ENCODE peak calls at places on chromosomes 7 and 10, in eight cellular contexts. One of them, this sample, is unnamed.

GRCh38 chr7:156612930-156613329 is 27.6 kb upstream of the RNF32 start:
- DNase-seq in GM23248: no peak
- DNase-seq in RWPE2: no peak
- DNase-seq in H1: no peak
- DNase-seq in transverse colon: no peak
- DNase-seq in OCI-LY7: no peak
- DNase-seq in gastrocnemius medialis: no peak
- DNase-seq in uterus: no peak
- DNase-seq in this sample: no peak

GRCh38 chr7:42162560-42163325 is 74.3 kb downstream of the GLI3 start:
- DNase-seq in GM23248: no peak
- DNase-seq in RWPE2: no peak
- DNase-seq in H1: no peak
- DNase-seq in transverse colon: no peak
- DNase-seq in OCI-LY7: no peak
- DNase-seq in gastrocnemius medialis: no peak
- DNase-seq in uterus: no peak
- DNase-seq in this sample: no peak

GRCh38 chr7:64574481-64575159 is 11.7 kb upstream of the ZNF680 start:
- DNase-seq in GM23248: peak; percentile 67
- DNase-seq in RWPE2: peak; percentile 64
- DNase-seq in H1: no peak
- DNase-seq in transverse colon: no peak
- DNase-seq in OCI-LY7: no peak
- DNase-seq in gastrocnemius medialis: no peak
- DNase-seq in uterus: peak; percentile 21
- DNase-seq in this sample: no peak

GRCh38 chr7:116679495-116679894 is 7.5 kb downstream of the MET start:
- DNase-seq in GM23248: no peak
- DNase-seq in RWPE2: no peak
- DNase-seq in H1: no peak
- DNase-seq in transverse colon: no peak
- DNase-seq in OCI-LY7: no peak
- DNase-seq in gastrocnemius medialis: no peak
- DNase-seq in uterus: no peak
- DNase-seq in this sample: no peak

GRCh38 chr10:131656009-131656408 is 244.8 kb upstream of the PPP2R2D start:
- DNase-seq in GM23248: no peak
- DNase-seq in RWPE2: no peak
- DNase-seq in H1: no peak
- DNase-seq in transverse colon: no peak
- DNase-seq in OCI-LY7: no peak
- DNase-seq in gastrocnemius medialis: no peak
- DNase-seq in uterus: no peak
- DNase-seq in this sample: no peak

GRCh38 chr10:64726466-64726865 is 1205.3 kb downstream of the REEP3 start:
- DNase-seq in GM23248: no peak
- DNase-seq in RWPE2: no peak
- DNase-seq in H1: no peak
- DNase-seq in transverse colon: no peak
- DNase-seq in OCI-LY7: no peak
- DNase-seq in gastrocnemius medialis: no peak
- DNase-seq in uterus: no peak
- DNase-seq in this sample: no peak

GRCh38 chr7:55569797-55570196 is 2.5 kb downstream of the VOPP1 start:
- DNase-seq in GM23248: no peak
- DNase-seq in RWPE2: no peak
- DNase-seq in H1: no peak
- DNase-seq in transverse colon: no peak
- DNase-seq in OCI-LY7: peak; percentile 43
- DNase-seq in gastrocnemius medialis: no peak
- DNase-seq in uterus: no peak
- DNase-seq in this sample: no peak

GRCh38 chr10:60573342-60573741 is 183.7 kb upstream of the ANK3 start:
- DNase-seq in GM23248: peak; percentile 3
- DNase-seq in RWPE2: no peak
- DNase-seq in H1: no peak
- DNase-seq in transverse colon: no peak
- DNase-seq in OCI-LY7: no peak
- DNase-seq in gastrocnemius medialis: peak; percentile 13
- DNase-seq in uterus: no peak
- DNase-seq in this sample: no peak

GRCh38 chr7:34995757-34996156 is 41.5 kb downstream of the DPY19L1 start:
- DNase-seq in GM23248: no peak
- DNase-seq in RWPE2: no peak
- DNase-seq in H1: no peak
- DNase-seq in transverse colon: no peak
- DNase-seq in OCI-LY7: no peak
- DNase-seq in gastrocnemius medialis: no peak
- DNase-seq in uterus: no peak
- DNase-seq in this sample: no peak

GRCh38 chr10:110273474-110273873 is 31.2 kb downstream of the SMNDC1 start:
- DNase-seq in GM23248: peak; percentile 90
- DNase-seq in RWPE2: no peak
- DNase-seq in H1: no peak
- DNase-seq in transverse colon: peak; percentile 56
- DNase-seq in OCI-LY7: no peak
- DNase-seq in gastrocnemius medialis: peak; percentile 38
- DNase-seq in uterus: peak; percentile 75
- DNase-seq in this sample: peak; percentile 24

GRCh38 chr7:5997210-5997808 is 11.5 kb downstream of the PMS2 start:
- DNase-seq in GM23248: peak; percentile 82
- DNase-seq in RWPE2: no peak
- DNase-seq in H1: no peak
- DNase-seq in transverse colon: peak; percentile 58
- DNase-seq in OCI-LY7: peak; percentile 75
- DNase-seq in gastrocnemius medialis: no peak
- DNase-seq in uterus: peak; percentile 56
- DNase-seq in this sample: no peak

GRCh38 chr7:41238851-41239331 is 464.0 kb downstream of the INHBA start:
- DNase-seq in GM23248: peak; percentile 55
- DNase-seq in RWPE2: no peak
- DNase-seq in H1: no peak
- DNase-seq in transverse colon: no peak
- DNase-seq in OCI-LY7: no peak
- DNase-seq in gastrocnemius medialis: no peak
- DNase-seq in uterus: no peak
- DNase-seq in this sample: no peak

GRCh38 chr10:102629661-102630614 is 14.3 kb upstream of the TRIM8 start:
- DNase-seq in GM23248: peak; percentile 83
- DNase-seq in RWPE2: no peak
- DNase-seq in H1: peak; percentile 60
- DNase-seq in transverse colon: no peak
- DNase-seq in OCI-LY7: no peak
- DNase-seq in gastrocnemius medialis: no peak
- DNase-seq in uterus: no peak
- DNase-seq in this sample: no peak

GRCh38 chr7:141402277-141402996 is 148.8 kb upstream of the AGK start:
- DNase-seq in GM23248: no peak
- DNase-seq in RWPE2: no peak
- DNase-seq in H1: no peak
- DNase-seq in transverse colon: no peak
- DNase-seq in OCI-LY7: no peak
- DNase-seq in gastrocnemius medialis: no peak
- DNase-seq in uterus: no peak
- DNase-seq in this sample: no peak

GRCh38 chr10:70321897-70322890 is 38.4 kb upstream of the NPFFR1 start:
- DNase-seq in GM23248: no peak
- DNase-seq in RWPE2: no peak
- DNase-seq in H1: no peak
- DNase-seq in transverse colon: no peak
- DNase-seq in OCI-LY7: no peak
- DNase-seq in gastrocnemius medialis: no peak
- DNase-seq in uterus: no peak
- DNase-seq in this sample: no peak

GRCh38 chr7:111561659-111561908 is 708 bp downstream of the IMMP2L start:
- DNase-seq in GM23248: peak; percentile 22
- DNase-seq in RWPE2: no peak
- DNase-seq in H1: no peak
- DNase-seq in transverse colon: no peak
- DNase-seq in OCI-LY7: no peak
- DNase-seq in gastrocnemius medialis: no peak
- DNase-seq in uterus: no peak
- DNase-seq in this sample: no peak

GRCh38 chr7:42183547-42183946 is 53.5 kb downstream of the GLI3 start:
- DNase-seq in GM23248: peak; percentile 22
- DNase-seq in RWPE2: no peak
- DNase-seq in H1: no peak
- DNase-seq in transverse colon: no peak
- DNase-seq in OCI-LY7: no peak
- DNase-seq in gastrocnemius medialis: no peak
- DNase-seq in uterus: no peak
- DNase-seq in this sample: no peak

GRCh38 chr7:108308276-108308675 is 148.0 kb downstream of the NRCAM start:
- DNase-seq in GM23248: peak; percentile 39
- DNase-seq in RWPE2: no peak
- DNase-seq in H1: no peak
- DNase-seq in transverse colon: no peak
- DNase-seq in OCI-LY7: no peak
- DNase-seq in gastrocnemius medialis: no peak
- DNase-seq in uterus: no peak
- DNase-seq in this sample: no peak
- H3K4me1 ChIP-seq in GM23248: peaks cover 46% of the 10 kb centered on the region
- H3K4me1 ChIP-seq in RWPE2: peaks cover 47% of the 10 kb centered on the region
- H3K4me1 ChIP-seq in H1: peaks cover 2% of the 10 kb centered on the region
- H3K4me1 ChIP-seq in transverse colon: no peaks in the 10 kb centered on the region
- H3K4me1 ChIP-seq in OCI-LY7: no peaks in the 10 kb centered on the region
- H3K4me1 ChIP-seq in gastrocnemius medialis: no peaks in the 10 kb centered on the region
- H3K4me1 ChIP-seq in uterus: no peaks in the 10 kb centered on the region
- H3K4me1 ChIP-seq in this sample: no peaks in the 10 kb centered on the region

GRCh38 chr10:75446508-75446907 is 15.1 kb downstream of the LRMDA start:
- DNase-seq in GM23248: no peak
- DNase-seq in RWPE2: no peak
- DNase-seq in H1: no peak
- DNase-seq in transverse colon: no peak
- DNase-seq in OCI-LY7: no peak
- DNase-seq in gastrocnemius medialis: no peak
- DNase-seq in uterus: no peak
- DNase-seq in this sample: no peak
- H3K4me1 ChIP-seq in GM23248: no peaks in the 10 kb centered on the region
- H3K4me1 ChIP-seq in RWPE2: no peaks in the 10 kb centered on the region
- H3K4me1 ChIP-seq in H1: peaks cover 10% of the 10 kb centered on the region
- H3K4me1 ChIP-seq in transverse colon: peaks cover 8% of the 10 kb centered on the region
- H3K4me1 ChIP-seq in OCI-LY7: no peaks in the 10 kb centered on the region
- H3K4me1 ChIP-seq in gastrocnemius medialis: no peaks in the 10 kb centered on the region
- H3K4me1 ChIP-seq in uterus: no peaks in the 10 kb centered on the region
- H3K4me1 ChIP-seq in this sample: peaks cover 20% of the 10 kb centered on the region

GRCh38 chr10:288605-289200 is 153.4 kb downstream of the ZMYND11 start:
- DNase-seq in GM23248: no peak
- DNase-seq in RWPE2: no peak
- DNase-seq in H1: no peak
- DNase-seq in transverse colon: no peak
- DNase-seq in OCI-LY7: peak; percentile 87
- DNase-seq in gastrocnemius medialis: no peak
- DNase-seq in uterus: no peak
- DNase-seq in this sample: no peak

GRCh38 chr10:290026-290725 is 154.9 kb downstream of the ZMYND11 start:
- DNase-seq in GM23248: peak; percentile 93
- DNase-seq in RWPE2: no peak
- DNase-seq in H1: no peak
- DNase-seq in transverse colon: no peak
- DNase-seq in OCI-LY7: no peak
- DNase-seq in gastrocnemius medialis: no peak
- DNase-seq in uterus: peak; percentile 62
- DNase-seq in this sample: no peak

GRCh38 chr10:287029-287428 is 151.8 kb downstream of the ZMYND11 start:
- DNase-seq in GM23248: peak; percentile 3
- DNase-seq in RWPE2: no peak
- DNase-seq in H1: no peak
- DNase-seq in transverse colon: no peak
- DNase-seq in OCI-LY7: no peak
- DNase-seq in gastrocnemius medialis: no peak
- DNase-seq in uterus: no peak
- DNase-seq in this sample: no peak

GRCh38 chr10:287814-288213 is 152.6 kb downstream of the ZMYND11 start:
- DNase-seq in GM23248: peak; percentile 19
- DNase-seq in RWPE2: no peak
- DNase-seq in H1: no peak
- DNase-seq in transverse colon: no peak
- DNase-seq in OCI-LY7: no peak
- DNase-seq in gastrocnemius medialis: no peak
- DNase-seq in uterus: no peak
- DNase-seq in this sample: no peak

GRCh38 chr10:289581-289980 is 154.3 kb downstream of the ZMYND11 start:
- DNase-seq in GM23248: no peak
- DNase-seq in RWPE2: no peak
- DNase-seq in H1: no peak
- DNase-seq in transverse colon: no peak
- DNase-seq in OCI-LY7: no peak
- DNase-seq in gastrocnemius medialis: no peak
- DNase-seq in uterus: no peak
- DNase-seq in this sample: no peak
- H3K4me1 ChIP-seq in GM23248: peaks cover 15% of the 10 kb centered on the region
- H3K4me1 ChIP-seq in RWPE2: no peaks in the 10 kb centered on the region
- H3K4me1 ChIP-seq in H1: no peaks in the 10 kb centered on the region
- H3K4me1 ChIP-seq in transverse colon: no peaks in the 10 kb centered on the region
- H3K4me1 ChIP-seq in OCI-LY7: peaks cover 78% of the 10 kb centered on the region
- H3K4me1 ChIP-seq in gastrocnemius medialis: no peaks in the 10 kb centered on the region
- H3K4me1 ChIP-seq in uterus: no peaks in the 10 kb centered on the region
- H3K4me1 ChIP-seq in this sample: no peaks in the 10 kb centered on the region

GRCh38 chr7:47044620-47045019 is 537.3 kb downstream of the TNS3 start:
- DNase-seq in GM23248: no peak
- DNase-seq in RWPE2: no peak
- DNase-seq in H1: no peak
- DNase-seq in transverse colon: no peak
- DNase-seq in OCI-LY7: peak; percentile 18
- DNase-seq in gastrocnemius medialis: no peak
- DNase-seq in uterus: no peak
- DNase-seq in this sample: no peak

GRCh38 chr7:47039899-47040298 is 542.0 kb downstream of the TNS3 start:
- DNase-seq in GM23248: peak; percentile 81
- DNase-seq in RWPE2: no peak
- DNase-seq in H1: no peak
- DNase-seq in transverse colon: no peak
- DNase-seq in OCI-LY7: no peak
- DNase-seq in gastrocnemius medialis: no peak
- DNase-seq in uterus: no peak
- DNase-seq in this sample: no peak

GRCh38 chr7:47045169-47045568 is 536.7 kb downstream of the TNS3 start:
- DNase-seq in GM23248: no peak
- DNase-seq in RWPE2: no peak
- DNase-seq in H1: no peak
- DNase-seq in transverse colon: no peak
- DNase-seq in OCI-LY7: no peak
- DNase-seq in gastrocnemius medialis: no peak
- DNase-seq in uterus: peak; percentile 27
- DNase-seq in this sample: no peak

GRCh38 chr7:47040795-47041194 is 541.1 kb downstream of the TNS3 start:
- DNase-seq in GM23248: no peak
- DNase-seq in RWPE2: no peak
- DNase-seq in H1: no peak
- DNase-seq in transverse colon: no peak
- DNase-seq in OCI-LY7: no peak
- DNase-seq in gastrocnemius medialis: no peak
- DNase-seq in uterus: no peak
- DNase-seq in this sample: no peak

DNA sequence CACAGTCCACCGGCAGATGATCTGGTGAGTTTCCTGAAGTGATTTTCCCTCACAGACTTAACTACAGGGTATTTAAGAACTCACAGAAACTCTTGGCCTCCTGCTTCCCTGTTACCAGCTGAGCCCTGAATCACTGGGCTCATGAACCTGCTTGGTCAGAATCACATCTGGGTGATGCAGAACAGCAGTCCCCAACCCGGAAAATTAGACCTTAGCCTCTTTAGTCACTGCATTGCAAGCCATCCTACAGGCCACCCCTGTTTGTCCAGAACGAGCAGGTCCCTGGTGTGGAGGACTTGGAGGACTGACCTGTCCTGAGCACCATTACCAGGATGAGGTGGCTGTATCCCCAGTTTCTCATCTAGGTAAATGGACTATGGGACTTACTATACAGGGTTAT is 539.2 kb downstream of the TNS3 start:
- DNase-seq in GM23248: no peak
- DNase-seq in RWPE2: no peak
- DNase-seq in H1: no peak
- DNase-seq in transverse colon: no peak
- DNase-seq in OCI-LY7: no peak
- DNase-seq in gastrocnemius medialis: no peak
- DNase-seq in uterus: no peak
- DNase-seq in this sample: no peak
- H3K4me1 ChIP-seq in GM23248: peaks cover 36% of the 10 kb centered on the region
- H3K4me1 ChIP-seq in RWPE2: no peaks in the 10 kb centered on the region
- H3K4me1 ChIP-seq in H1: peaks cover 10% of the 10 kb centered on the region
- H3K4me1 ChIP-seq in transverse colon: no peaks in the 10 kb centered on the region
- H3K4me1 ChIP-seq in OCI-LY7: peaks cover 4% of the 10 kb centered on the region
- H3K4me1 ChIP-seq in gastrocnemius medialis: peaks cover 56% of the 10 kb centered on the region
- H3K4me1 ChIP-seq in uterus: peaks cover 14% of the 10 kb centered on the region
- H3K4me1 ChIP-seq in this sample: no peaks in the 10 kb centered on the region

This sample was measured in mucosa of descending colon.